ENCODE peak calls at places on chromosome 20, in five cellular contexts. Y is neural progenitor cell, S is fibroblast of lung, F is K562, R is endothelial cell of umbilical vein. Q is an unnamed sample.

GRCh38 chr20:10584319-10584812 is 89.4 kb downstream of the JAG1 start:
- DNase-seq in Y (no peak), S (no peak), F (no peak), R (no peak), Q (no peak)

GRCh38 chr20:35635652-35636051 is 20.0 kb downstream of the SPAG4 start:
- DNase-seq in Y (no peak), S (no peak), F (no peak), R (no peak), Q (no peak)

GRCh38 chr20:33093582-33093981 is 14.1 kb downstream of the BPIFB4 start:
- DNase-seq in Y (no peak), S (no peak), F (no peak), R (no peak), Q (no peak)

GRCh38 chr20:13261460-13262301 is 40.6 kb downstream of the ISM1 start:
- DNase-seq in Y (peak; percentile 75), S (peak; percentile 9), F (peak; percentile 42), R (peak; percentile 49), Q (peak; percentile 72)

GRCh38 chr20:57610261-57610952 is 9.8 kb downstream of the ZBP1 start:
- DNase-seq in Y (no peak), S (no peak), F (no peak), R (no peak), Q (no peak)

GRCh38 chr20:2751868-2752630 is 48.4 kb downstream of the CPXM1 start:
- DNase-seq in Y (peak; percentile 59), S (no peak), F (peak; percentile 44), R (no peak), Q (peak; percentile 59)

GRCh38 chr20:37943033-37943432 is 40.1 kb downstream of the VSTM2L start:
- DNase-seq in Y (no peak), S (no peak), F (no peak), R (no peak), Q (no peak)

GRCh38 chr20:10194166-10194565 is 24.5 kb upstream of the SNAP25 start:
- DNase-seq in Y (no peak), S (no peak), F (no peak), R (no peak), Q (no peak)

DNA sequence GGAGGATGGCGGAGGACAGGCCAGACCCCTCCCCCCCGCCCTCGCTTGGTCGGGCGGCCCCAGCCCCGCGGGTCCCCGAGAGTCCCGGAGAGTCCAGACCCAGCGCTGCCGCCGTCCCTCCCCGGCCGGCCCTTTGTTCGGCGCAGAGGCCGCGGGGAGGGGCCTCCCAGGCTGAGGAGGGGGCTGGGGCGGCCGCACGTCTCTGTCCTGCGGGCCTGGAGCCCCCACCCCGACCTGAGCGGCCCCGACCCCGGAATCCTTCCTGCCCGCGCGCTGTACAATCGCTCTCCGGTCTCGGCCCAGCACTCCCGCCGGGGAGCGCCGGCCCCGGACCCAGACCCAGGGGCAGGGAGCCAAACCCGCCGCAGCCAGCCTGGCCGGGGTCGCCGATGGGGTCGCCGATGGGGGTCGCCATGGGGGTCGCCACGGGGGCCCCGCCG is 716 bp downstream of the KCNQ2 start:
- DNase-seq in Y (peak; percentile 67), S (no peak), F (no peak), R (no peak), Q (no peak)
- TF ChIP-seq EZH2 in Y (no peak), S (no peak), F (no peak), R (peak; percentile 72), Q (no peak)

GRCh38 chr20:18496042-18496441 is 983 bp downstream of the RBBP9 start:
- DNase-seq in Y (peak; percentile 21), S (peak; percentile 6), F (no peak), R (peak; percentile 5), Q (peak; percentile 16)

GRCh38 chr20:18496740-18497592 is at the start of gene RBBP9:
- DNase-seq in Y (peak; percentile 96), S (peak; percentile 79), F (peak; percentile 82), R (peak; percentile 85), Q (peak; percentile 94)

DNA sequence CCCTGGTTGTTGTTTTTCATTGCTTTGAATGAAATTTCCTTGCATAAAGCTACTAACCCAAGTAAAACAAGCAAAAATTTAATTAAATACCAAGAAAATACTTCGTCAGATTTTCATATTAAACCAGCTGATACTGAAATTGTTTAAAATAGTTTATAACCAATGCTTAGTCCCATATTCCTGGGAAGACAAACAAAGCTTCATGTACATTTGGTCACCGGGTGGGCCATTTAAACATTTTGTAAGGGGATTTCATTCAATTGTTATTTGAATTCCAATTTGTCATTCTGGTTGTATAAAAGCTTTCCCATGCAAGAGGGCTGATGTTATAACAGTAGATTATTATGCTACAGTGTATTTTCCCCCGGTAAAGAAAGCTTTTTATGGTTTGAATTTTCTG is 578 bp upstream of the RBBP9 start:
- DNase-seq in Y (no peak), S (no peak), F (no peak), R (no peak), Q (no peak)
- H3K4me3 ChIP-seq in Y (peak overlapping the region; percentile 70), S (no peak overlapping the region), F (no peak overlapping the region), R (no peak overlapping the region), Q (peak overlapping the region; percentile 99)

GRCh38 chr20:63538204-63539091 is 1.3 kb upstream of the PTK6 start:
- DNase-seq in Y (no peak), S (no peak), F (peak; percentile 74), R (no peak), Q (no peak)

GRCh38 chr20:63540417-63541186 is 3.4 kb upstream of the PTK6 start:
- DNase-seq in Y (no peak), S (no peak), F (no peak), R (no peak), Q (peak; percentile 69)

GRCh38 chr20:63539441-63540370 is 2.5 kb upstream of the PTK6 start:
- DNase-seq in Y (no peak), S (no peak), F (no peak), R (no peak), Q (no peak)

GRCh38 chr20:63537525-63538203 is 488 bp upstream of the PTK6 start:
- DNase-seq in Y (peak; percentile 95), S (peak; percentile 79), F (peak; percentile 90), R (peak; percentile 90), Q (peak; percentile 94)

DNA sequence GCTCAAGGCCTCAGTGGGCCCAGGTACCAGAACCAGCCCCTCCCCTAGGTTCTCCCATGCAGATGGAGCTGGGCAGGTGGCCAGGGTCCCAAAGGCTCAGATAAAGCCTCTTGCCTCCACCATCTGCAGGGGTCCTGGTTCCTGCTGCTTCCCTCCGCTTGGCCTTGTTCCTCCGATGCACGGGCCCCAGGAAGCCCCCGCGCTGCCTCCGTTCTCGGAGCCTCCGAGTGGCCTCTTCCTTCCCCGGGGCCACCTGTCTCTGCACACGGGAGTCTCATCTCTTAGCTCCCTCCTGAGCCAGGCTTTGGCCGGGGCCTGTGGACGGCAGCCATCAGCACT is 1.9 kb upstream of the PTK6 start:
- DNase-seq in Y (no peak), S (no peak), F (no peak), R (no peak), Q (no peak)
- H3K9ac ChIP-seq in Y (no peak overlapping the region), S (no peak overlapping the region), F (no peak overlapping the region), R (no peak overlapping the region), Q (no peak overlapping the region)

GRCh38 chr20:21511850-21512633 is 1.8 kb downstream of the NKX2-2 start:
- DNase-seq in Y (peak; percentile 74), S (no peak), F (no peak), R (no peak), Q (no peak)
- TF ChIP-seq EZH2 in Y (peak; percentile 34), S (peak; percentile 68), F (no peak), R (peak; percentile 96), Q (no peak)

GRCh38 chr20:46315311-46315710 is 7.0 kb upstream of the CDH22 start:
- DNase-seq in Y (no peak), S (no peak), F (no peak), R (no peak), Q (no peak)

GRCh38 chr20:46311039-46311650 is 2.8 kb upstream of the CDH22 start:
- DNase-seq in Y (no peak), S (no peak), F (no peak), R (no peak), Q (peak; percentile 32)

GRCh38 chr20:46311719-46312074 is 3.4 kb upstream of the CDH22 start:
- DNase-seq in Y (no peak), S (no peak), F (no peak), R (no peak), Q (no peak)

GRCh38 chr20:46312075-46312944 is 4.0 kb upstream of the CDH22 start:
- DNase-seq in Y (peak; percentile 88), S (no peak), F (peak; percentile 64), R (no peak), Q (no peak)

DNA sequence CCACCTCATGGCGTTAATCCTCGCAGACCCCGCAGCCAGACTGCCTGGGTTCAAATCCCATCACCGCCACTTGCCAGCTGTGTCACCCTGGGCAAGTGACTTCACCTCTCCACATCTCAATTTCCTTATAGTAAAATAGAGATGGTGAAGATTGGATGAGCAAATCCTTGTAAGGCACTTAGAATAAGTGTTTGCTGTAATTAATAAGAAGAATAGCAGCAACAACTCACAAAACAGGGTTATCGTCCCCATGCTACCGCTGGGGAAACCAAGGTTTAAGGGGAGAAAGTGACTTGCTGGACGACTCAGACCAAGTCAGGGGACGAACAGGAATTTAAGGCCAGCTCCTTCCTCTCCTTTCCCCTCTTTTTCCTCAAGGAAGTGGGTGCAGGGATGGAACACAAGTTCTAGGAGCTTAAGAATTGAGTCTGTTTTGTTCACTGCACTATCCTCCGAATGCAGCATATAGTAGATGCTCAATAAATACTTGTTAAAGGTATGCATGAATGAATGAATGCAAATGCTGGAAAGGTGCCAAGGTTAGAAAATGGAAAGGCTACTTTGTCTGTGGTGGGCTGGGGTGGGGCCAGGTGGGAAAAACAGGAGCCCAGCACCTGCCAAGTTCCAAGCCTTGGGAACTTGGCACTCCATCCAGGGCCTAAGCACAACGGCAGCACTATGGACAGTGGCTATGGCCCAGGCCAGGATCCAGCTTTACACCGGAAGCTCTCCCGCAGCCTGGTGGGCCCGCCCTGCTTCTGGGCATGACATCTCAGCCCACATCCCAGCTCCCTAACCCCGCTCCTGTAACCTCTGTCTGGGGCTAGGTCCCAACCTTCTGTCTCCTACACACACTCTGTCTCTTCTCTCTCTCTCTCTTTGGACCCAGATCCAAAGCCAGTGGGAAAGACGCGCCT is 4.9 kb upstream of the CDH22 start:
- DNase-seq in Y (no peak), S (no peak), F (no peak), R (no peak), Q (no peak)
- H3K4me3 ChIP-seq in Y (peak overlapping the region; percentile 50), S (no peak overlapping the region), F (peak overlapping the region; percentile 40), R (no peak overlapping the region), Q (no peak overlapping the region)

GRCh38 chr20:47350181-47350550 is 6.3 kb downstream of the ZMYND8 start:
- DNase-seq in Y (no peak), S (no peak), F (no peak), R (no peak), Q (no peak)
- H3K9ac ChIP-seq in Y (no peak overlapping the region), S (no peak overlapping the region), F (peak overlapping the region; percentile 92), R (peak overlapping the region; percentile 84), Q (peak overlapping the region; percentile 29)

GRCh38 chr20:21020656-21021004 is 85.5 kb downstream of the LINC00237 start:
- DNase-seq in Y (no peak), S (no peak), F (no peak), R (no peak), Q (peak; percentile 5)
- TF ChIP-seq EZH2 in Y (no peak), S (no peak), F (no peak), R (no peak), Q (no peak)

Q was measured in GM23248.